ENCODE peak calls at places on chromosomes 16 and 17, in eight cellular contexts. V is H9; N is stimulated activated CD8-positive, alpha-beta memory T cell treated with anti-CD3 and anti-CD28 coated beads, Interleukin-12 subunit alpha, Interleukin-12 subunit beta, amount 100 ng/mL, for 4 hours; Q is activated T-cell treated with anti-CD3 and anti-CD28 coated beads for 24 hours; O is ELR; B is nephron progenitor cell; C is activated CD4-positive, alpha-beta T cell treated with anti-CD3 and anti-CD28 coated beads for 48 hours; J is AML-193. U is an unnamed sample.

GRCh38 chr16:10077861-10078260 is 104.4 kb downstream of the GRIN2A start:
- DNase-seq in V (no peak), N (no peak), Q (no peak), O (no peak), B (no peak), C (no peak), J (no peak), U (no peak)

GRCh38 chr17:8151641-8152111 is 528 bp downstream of the PER1 start:
- DNase-seq in V (peak; percentile 56), N (no peak), Q (no peak), O (peak; percentile 78), B (peak; percentile 52), C (peak; percentile 54), J (no peak), U (no peak)

GRCh38 chr17:68427575-68427974 is 29.7 kb downstream of the WIPI1 start:
- DNase-seq in V (no peak), N (no peak), Q (no peak), O (no peak), B (no peak), C (no peak), J (no peak), U (no peak)

GRCh38 chr17:10557422-10557821 is 8.0 kb upstream of the MYH2 start:
- DNase-seq in V (no peak), N (no peak), Q (no peak), O (no peak), B (no peak), C (no peak), J (no peak), U (no peak)

GRCh38 chr17:38868095-38868967 is 1.5 kb upstream of the LASP1 start:
- DNase-seq in V (no peak), N (no peak), Q (no peak), O (peak; percentile 77), B (peak; percentile 60), C (peak; percentile 34), J (no peak), U (no peak)

GRCh38 chr16:86823125-86823524 is 244.8 kb downstream of the FOXL1 start:
- DNase-seq in V (no peak), N (no peak), Q (no peak), O (no peak), B (no peak), C (no peak), J (no peak), U (no peak)

GRCh38 chr17:7997186-7997585 is 5.2 kb upstream of the GUCY2D start:
- DNase-seq in V (peak; percentile 82), N (no peak), Q (no peak), O (peak; percentile 55), B (no peak), C (peak; percentile 60), J (peak; percentile 23), U (no peak)

GRCh38 chr17:26809033-26809432 is 484.9 kb upstream of the WSB1 start:
- DNase-seq in V (no peak), N (no peak), Q (no peak), O (no peak), B (no peak), C (no peak), J (no peak), U (no peak)

GRCh38 chr17:72802726-72803125 is 289.8 kb downstream of the SLC39A11 start:
- DNase-seq in V (no peak), N (no peak), Q (no peak), O (no peak), B (no peak), C (no peak), J (no peak), U (no peak)

GRCh38 chr16:56094231-56094630 is 97.1 kb upstream of the GNAO1 start:
- DNase-seq in V (no peak), N (no peak), Q (no peak), O (no peak), B (no peak), C (no peak), J (no peak), U (no peak)

GRCh38 chr16:70577256-70577698 is 53.7 kb downstream of the SF3B3 start:
- DNase-seq in V (no peak), N (no peak), Q (no peak), O (peak; percentile 64), B (no peak), C (no peak), J (no peak), U (no peak)

U was measured in BE2C.